ENCODE peak calls at places on chromosomes 4 and X, in seven cellular contexts. U, D, P, G, E, V and X are unnamed samples.

GRCh38 chrX:40394302-40394701 is 186.5 kb upstream of the ATP6AP2 start:
- DNase-seq in U (no peak), D (no peak), P (no peak), G (no peak), E (no peak), V (no peak), X (no peak)

GRCh38 chr4:139950568-139950967 is 203.4 kb downstream of the MAML3 start:
- DNase-seq in U (peak), D (no peak), P (peak), G (no peak), E (no peak), V (peak), X (no peak)

GRCh38 chr4:856468-856901 is 30.6 kb upstream of the CPLX1 start:
- DNase-seq in U (no peak), D (no peak), P (no peak), G (no peak), E (no peak), V (no peak), X (no peak)

GRCh38 chr4:187992971-187993370 is 2.6 kb upstream of the ZFP42 start:
- DNase-seq in U (no peak), D (no peak), P (no peak), G (no peak), E (no peak), V (no peak), X (no peak)

GRCh38 chr4:141131738-141132688 is 1.3 kb downstream of the RNF150 start:
- DNase-seq in U (peak), D (no peak), P (peak), G (peak), E (no peak), V (no peak), X (peak)

GRCh38 chr4:15423285-15423711 is 4.5 kb upstream of the C1QTNF7 start:
- DNase-seq in U (no peak), D (no peak), P (no peak), G (no peak), E (no peak), V (no peak), X (no peak)

GRCh38 chrX:119238557-119238956 is 2.5 kb downstream of the PGRMC1 start:
- DNase-seq in U (peak), D (no peak), P (peak), G (no peak), E (no peak), V (no peak), X (peak)

GRCh38 chr4:73844352-73844751 is 7.9 kb downstream of the CXCL6 start:
- DNase-seq in U (peak), D (no peak), P (peak), G (no peak), E (peak), V (peak), X (peak)

GRCh38 chr4:1233641-1234277 is 15.2 kb downstream of the CTBP1 start:
- DNase-seq in U (no peak), D (no peak), P (peak), G (no peak), E (peak), V (no peak), X (peak)

GRCh38 chrX:40388441-40388840 is 192.3 kb upstream of the ATP6AP2 start:
- DNase-seq in U (no peak), D (no peak), P (no peak), G (no peak), E (no peak), V (no peak), X (no peak)

GRCh38 chrX:311156-312129 is 7.2 kb downstream of the GTPBP6 start:
- DNase-seq in U (no peak), D (no peak), P (no peak), G (no peak), E (no peak), V (no peak), X (no peak)

GRCh38 chr4:140150886-140151699 is 2.9 kb downstream of the MAML3 start:
- DNase-seq in U (peak), D (peak), P (peak), G (peak), E (peak), V (peak), X (peak)

GRCh38 chr4:140116442-140117104 is 37.4 kb downstream of the MAML3 start:
- DNase-seq in U (peak), D (no peak), P (no peak), G (no peak), E (no peak), V (no peak), X (no peak)

GRCh38 chr4:153211986-153212720 is 7.9 kb downstream of the TRIM2 start:
- DNase-seq in U (peak), D (no peak), P (peak), G (no peak), E (peak), V (no peak), X (peak)

GRCh38 chr4:128350449-128351045 is 62.9 kb upstream of the PGRMC2 start:
- DNase-seq in U (no peak), D (no peak), P (no peak), G (no peak), E (no peak), V (no peak), X (no peak)

DNA sequence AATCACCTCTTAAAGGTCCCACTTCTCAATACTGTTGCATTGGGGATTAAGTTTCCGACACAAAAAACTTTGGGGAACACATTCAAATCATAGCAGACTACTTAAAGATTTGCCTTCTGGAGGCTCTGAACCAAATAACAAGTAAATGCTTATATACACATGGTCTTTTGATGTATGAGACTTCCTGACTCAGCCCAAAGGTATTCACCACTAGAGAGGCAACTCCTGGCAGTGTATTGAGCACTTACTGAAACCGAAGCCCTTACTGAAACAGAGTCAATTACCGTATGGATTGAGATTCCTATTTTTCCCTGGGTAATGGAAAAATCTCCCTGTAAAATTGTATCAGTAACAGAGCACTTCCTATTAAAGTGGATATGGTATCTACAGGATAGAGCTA is 45.4 kb downstream of the ZCCHC13 start:
- DNase-seq in U (peak), D (no peak), P (peak), G (no peak), E (peak), V (peak), X (peak)
- H3K4me3 ChIP-seq in U (no peak), D (no peak), P (no peak), G (no peak), E (no peak), V (no peak), X (no peak)

DNA sequence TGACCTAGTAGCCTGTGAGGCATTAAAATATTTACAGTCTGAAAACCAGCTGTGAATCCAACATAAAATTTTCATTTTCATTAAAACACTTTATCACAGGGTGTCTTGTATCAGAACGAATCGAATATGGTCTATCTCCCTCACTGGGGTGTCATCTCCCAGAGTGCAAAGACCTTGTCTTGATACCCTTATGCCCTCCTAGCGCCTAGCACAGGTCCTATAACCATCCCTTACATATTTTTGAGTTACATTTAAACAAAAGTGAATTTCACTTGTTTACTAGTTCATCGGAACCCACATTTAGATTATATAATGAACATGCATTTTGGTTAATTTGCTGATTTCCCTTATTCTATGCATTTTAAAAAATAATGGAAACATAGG is 14.0 kb downstream of the DIPK2B start:
- DNase-seq in U (no peak), D (no peak), P (no peak), G (no peak), E (no peak), V (no peak), X (no peak)
- H3K4me3 ChIP-seq in U (peak), D (peak), P (no peak), G (no peak), E (peak), V (no peak), X (peak)

GRCh38 chrX:66728818-66729271 is 90.0 kb upstream of the EDA2R start:
- DNase-seq in U (peak), D (peak), P (peak), G (peak), E (peak), V (peak), X (peak)
- H3K4me3 ChIP-seq in U (peak), D (peak), P (peak), G (peak), E (peak), V (peak), X (peak)

GRCh38 chr4:72432282-72432681 is 136.7 kb downstream of the ADAMTS3 start:
- DNase-seq in U (peak), D (no peak), P (no peak), G (no peak), E (no peak), V (no peak), X (no peak)
- H3K4me3 ChIP-seq in U (no peak), D (no peak), P (no peak), G (no peak), E (no peak), V (no peak), X (no peak)

DNA sequence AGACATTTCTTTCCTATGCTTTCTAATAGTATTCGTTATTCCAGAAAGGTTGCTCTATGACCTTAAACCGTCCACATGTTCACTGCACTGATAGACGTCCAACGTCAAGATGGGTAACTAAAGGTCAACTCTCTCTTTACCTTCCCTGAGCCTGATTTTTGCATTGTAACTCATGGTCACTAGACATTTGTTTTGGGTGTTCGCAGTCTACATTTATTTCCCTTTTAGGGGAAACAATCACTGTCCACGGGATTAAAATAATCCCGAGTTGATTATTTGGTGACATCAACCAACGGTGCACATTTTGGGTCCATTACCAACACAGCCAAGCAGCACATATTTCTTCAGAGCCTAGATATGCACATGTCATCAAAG is 540 bp upstream of the HADH start:
- DNase-seq in U (no peak), D (no peak), P (no peak), G (no peak), E (no peak), V (no peak), X (no peak)
- H3K4me3 ChIP-seq in U (peak), D (peak), P (peak), G (peak), E (peak), V (peak), X (peak)

GRCh38 chr4:159175165-159175988 is 72.5 kb downstream of the RAPGEF2 start:
- DNase-seq in U (peak), D (no peak), P (peak), G (peak), E (peak), V (peak), X (peak)
- H3K4me3 ChIP-seq in U (peak), D (no peak), P (peak), G (no peak), E (peak), V (peak), X (peak)

GRCh38 chrX:151970661-151971060 is 3.8 kb downstream of the GABRE start:
- DNase-seq in U (peak), D (peak), P (peak), G (peak), E (peak), V (peak), X (peak)
- H3K4me3 ChIP-seq in U (no peak), D (no peak), P (no peak), G (no peak), E (peak), V (no peak), X (peak)

GRCh38 chrX:107721318-107721717 is 54.3 kb downstream of the TSC22D3 start:
- DNase-seq in U (no peak), D (no peak), P (no peak), G (peak), E (no peak), V (no peak), X (no peak)
- H3K4me3 ChIP-seq in U (no peak), D (no peak), P (no peak), G (no peak), E (no peak), V (no peak), X (no peak)

DNA sequence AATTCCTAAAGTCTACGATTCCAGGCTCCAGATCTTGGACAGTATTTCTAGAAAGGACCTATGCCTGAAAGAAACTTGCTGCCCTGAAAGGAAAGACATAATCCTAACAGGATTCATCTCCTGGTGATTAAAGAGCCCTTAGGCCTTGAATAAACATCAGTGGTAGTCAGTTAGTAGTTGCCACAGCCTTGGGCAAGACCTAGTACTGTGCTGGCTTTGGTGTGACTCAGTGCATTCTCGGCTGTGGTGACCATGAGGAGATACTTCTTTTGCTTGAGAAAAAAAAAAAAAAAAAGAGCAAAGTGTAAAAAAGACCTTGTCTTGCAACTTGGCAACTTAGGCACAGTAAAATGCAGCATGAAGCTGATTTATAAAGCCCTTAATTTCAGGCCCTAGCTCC is 188.2 kb downstream of the DCAF12L2 start:
- DNase-seq in U (no peak), D (no peak), P (no peak), G (no peak), E (no peak), V (no peak), X (no peak)
- H3K4me3 ChIP-seq in U (no peak), D (no peak), P (no peak), G (no peak), E (no peak), V (no peak), X (no peak)